ENCODE peak calls at places on chromosomes 2 and 18, in four cellular contexts. I, W, T and U are unnamed samples.

GRCh38 chr2:152036611-152037469 is 62.0 kb downstream of the CACNB4 start:
- DNase-seq in I (no peak), W (peak), T (peak), U (peak)

GRCh38 chr18:35481960-35482366 is 15.8 kb downstream of the INO80C start:
- DNase-seq in I (no peak), W (no peak), T (no peak), U (peak)

GRCh38 chr18:55407774-55408535 is 180.0 kb downstream of the TCF4 start:
- DNase-seq in I (no peak), W (no peak), T (no peak), U (no peak)

GRCh38 chr2:58740381-58740780 is 499.3 kb upstream of the FANCL start:
- DNase-seq in I (no peak), W (no peak), T (no peak), U (no peak)

GRCh38 chr2:72982219-72982618 is 64.9 kb downstream of the EMX1 start:
- DNase-seq in I (no peak), W (no peak), T (no peak), U (no peak)

GRCh38 chr2:145961846-145962245 is 1441.9 kb upstream of the ZEB2 start:
- DNase-seq in I (no peak), W (no peak), T (no peak), U (no peak)

GRCh38 chr2:130736487-130736886 is 7.6 kb downstream of the GPR148 start:
- DNase-seq in I (no peak), W (no peak), T (no peak), U (no peak)

GRCh38 chr2:2325538-2325937 is 5.5 kb downstream of the MYT1L start:
- DNase-seq in I (no peak), W (no peak), T (no peak), U (no peak)

GRCh38 chr2:176134978-176135575 is 5.6 kb downstream of the HOXD8 start:
- DNase-seq in I (no peak), W (no peak), T (no peak), U (peak)

GRCh38 chr2:7594211-7594610 is 677.0 kb downstream of the RNF144A start:
- DNase-seq in I (no peak), W (no peak), T (no peak), U (no peak)

GRCh38 chr2:189549440-189549832 is 31.1 kb downstream of the SLC40A1 start:
- DNase-seq in I (no peak), W (no peak), T (no peak), U (no peak)

GRCh38 chr2:230949966-230950832 is 25.2 kb upstream of the GPR55 start:
- DNase-seq in I (peak), W (no peak), T (no peak), U (no peak)

GRCh38 chr2:241795021-241795999 is 13.7 kb upstream of the NEU4 start:
- DNase-seq in I (no peak), W (no peak), T (no peak), U (no peak)

GRCh38 chr2:113720167-113720566 is 36.3 kb downstream of the SLC35F5 start:
- DNase-seq in I (no peak), W (no peak), T (no peak), U (peak)

GRCh38 chr2:14673351-14673875 is 40.9 kb downstream of the LRATD1 start:
- DNase-seq in I (no peak), W (no peak), T (no peak), U (no peak)

GRCh38 chr2:222404126-222404891 is 20.0 kb upstream of the SGPP2 start:
- DNase-seq in I (no peak), W (no peak), T (no peak), U (no peak)

GRCh38 chr18:46950064-46950656 is 32.8 kb downstream of the KATNAL2 start:
- DNase-seq in I (no peak), W (no peak), T (no peak), U (peak)

GRCh38 chr2:42286268-42286946 is 74.6 kb downstream of the COX7A2L start:
- DNase-seq in I (no peak), W (no peak), T (no peak), U (peak)

GRCh38 chr2:109126501-109126860 is 2.5 kb upstream of the SH3RF3 start:
- DNase-seq in I (no peak), W (no peak), T (no peak), U (no peak)

GRCh38 chr2:172640389-172640788 is 84.5 kb downstream of the PDK1 start:
- DNase-seq in I (no peak), W (no peak), T (no peak), U (no peak)

GRCh38 chr2:66477125-66477842 is 42.4 kb downstream of the MEIS1 start:
- DNase-seq in I (no peak), W (no peak), T (peak), U (no peak)

GRCh38 chr2:194602750-194603149 is 1054.3 kb upstream of the SLC39A10 start:
- DNase-seq in I (no peak), W (no peak), T (no peak), U (peak)

GRCh38 chr2:102510791-102511575 is 38.0 kb downstream of the SLC9A4 start:
- DNase-seq in I (no peak), W (no peak), T (no peak), U (no peak)

GRCh38 chr18:50562686-50563085 is 2.8 kb downstream of the MAPK4 start:
- DNase-seq in I (no peak), W (no peak), T (no peak), U (no peak)

GRCh38 chr18:50559750-50560680 is at the start of gene MAPK4:
- DNase-seq in I (no peak), W (peak), T (peak), U (no peak)

GRCh38 chr18:50558948-50559749 is 738 bp upstream of the MAPK4 start:
- DNase-seq in I (no peak), W (no peak), T (no peak), U (no peak)

GRCh38 chr18:50563376-50563775 is 3.5 kb downstream of the MAPK4 start:
- DNase-seq in I (no peak), W (no peak), T (no peak), U (no peak)

GRCh38 chr18:50560681-50561629 is 1.1 kb downstream of the MAPK4 start:
- DNase-seq in I (no peak), W (peak), T (no peak), U (no peak)
- TF ChIP-seq TCF7 in I (no peak), W (no peak), T (no peak), U (no peak)

GRCh38 chr2:84494070-84494469 is 22.2 kb upstream of the DNAH6 start:
- DNase-seq in I (no peak), W (no peak), T (no peak), U (no peak)
- TF ChIP-seq TCF7 in I (no peak), W (no peak), T (no peak), U (no peak)

GRCh38 chr18:3449702-3450357 is at the start of gene TGIF1:
- DNase-seq in I (no peak), W (peak), T (peak), U (peak)
- TF ChIP-seq TCF7 in I (no peak), W (no peak), T (no peak), U (no peak)

GRCh38 chr18:49645196-49645595 is 83.3 kb downstream of the LIPG start:
- DNase-seq in I (no peak), W (no peak), T (no peak), U (no peak)
- TF ChIP-seq TCF7 in I (no peak), W (no peak), T (no peak), U (no peak)